ENCODE peak calls at places on chromosome 13, in ten cellular contexts. U is astrocyte of the cerebellum; K is HFF-Myc; M is EL; H is NCI-H1092; B is heart right ventricle; R is brain microvascular endothelial cell; S is iris pigment epithelial cell; W is CD8-positive, alpha-beta memory T cell; Y is GM18507. T is an unnamed sample.

GRCh38 chr13:60164490-60164889 is 762 bp upstream of the DIAPH3 start:
- DNase-seq in U (no peak), K (no peak), M (no peak), H (no peak), B (no peak), R (no peak), S (no peak), W (no peak), Y (no peak), T (no peak)

GRCh38 chr13:40974460-40975407 is 44.4 kb downstream of the ELF1 start:
- DNase-seq in U (no peak), K (no peak), M (peak; percentile 34), H (no peak), B (no peak), R (peak; percentile 50), S (peak; percentile 82), W (peak; percentile 29), Y (no peak), T (no peak)

GRCh38 chr13:102369303-102369702 is 32.5 kb downstream of the FGF14 start:
- DNase-seq in U (no peak), K (no peak), M (no peak), H (no peak), B (no peak), R (no peak), S (peak; percentile 2), W (no peak), Y (no peak), T (no peak)

GRCh38 chr13:78137404-78138142 is 218.9 kb upstream of the EDNRB start:
- DNase-seq in U (peak; percentile 57), K (peak; percentile 64), M (peak; percentile 70), H (peak; percentile 76), B (no peak), R (peak; percentile 53), S (peak; percentile 62), W (no peak), Y (no peak), T (peak; percentile 84)

GRCh38 chr13:95607363-95607762 is 37.1 kb downstream of the DZIP1 start:
- DNase-seq in U (peak; percentile 26), K (no peak), M (peak; percentile 57), H (no peak), B (no peak), R (peak; percentile 47), S (peak; percentile 77), W (no peak), Y (no peak), T (no peak)

GRCh38 chr13:113665582-113666323 is 1.3 kb upstream of the GRK1 start:
- DNase-seq in U (no peak), K (no peak), M (no peak), H (no peak), B (no peak), R (no peak), S (no peak), W (no peak), Y (no peak), T (no peak)

GRCh38 chr13:98493035-98493401 is 83.9 kb downstream of the STK24 start:
- DNase-seq in U (no peak), K (no peak), M (no peak), H (no peak), B (no peak), R (no peak), S (no peak), W (no peak), Y (no peak), T (no peak)

GRCh38 chr13:113162783-113163685 is 4.6 kb downstream of the PROZ start:
- DNase-seq in U (no peak), K (no peak), M (no peak), H (peak; percentile 11), B (no peak), R (no peak), S (no peak), W (no peak), Y (no peak), T (no peak)

GRCh38 chr13:54591540-54591939 is 1562.9 kb downstream of the OLFM4 start:
- DNase-seq in U (no peak), K (no peak), M (no peak), H (no peak), B (no peak), R (no peak), S (no peak), W (no peak), Y (no peak), T (no peak)

GRCh38 chr13:48708764-48709163 is 55.0 kb downstream of the CYSLTR2 start:
- DNase-seq in U (no peak), K (no peak), M (no peak), H (no peak), B (no peak), R (no peak), S (no peak), W (no peak), Y (no peak), T (no peak)

GRCh38 chr13:26051231-26052135 is at the start of gene SHISA2:
- DNase-seq in U (peak; percentile 38), K (no peak), M (peak; percentile 47), H (peak; percentile 74), B (peak; percentile 36), R (no peak), S (peak; percentile 63), W (peak; percentile 8), Y (no peak), T (no peak)

GRCh38 chr13:38685974-38686571 is 804 bp upstream of the FREM2 start:
- DNase-seq in U (peak; percentile 28), K (no peak), M (peak; percentile 13), H (peak; percentile 17), B (no peak), R (no peak), S (no peak), W (no peak), Y (no peak), T (peak; percentile 64)

GRCh38 chr13:27839809-27840467 is 47.7 kb downstream of the GSX1 start:
- DNase-seq in U (no peak), K (no peak), M (peak; percentile 15), H (no peak), B (no peak), R (no peak), S (no peak), W (no peak), Y (no peak), T (no peak)

GRCh38 chr13:75181906-75182305 is 300.1 kb downstream of the TBC1D4 start:
- DNase-seq in U (peak; percentile 70), K (no peak), M (peak; percentile 95), H (no peak), B (no peak), R (peak; percentile 80), S (peak; percentile 93), W (no peak), Y (no peak), T (no peak)

GRCh38 chr13:44899967-44900366 is 89.3 kb downstream of the NUFIP1 start:
- DNase-seq in U (no peak), K (no peak), M (no peak), H (peak; percentile 55), B (no peak), R (no peak), S (no peak), W (no peak), Y (no peak), T (peak; percentile 40)

GRCh38 chr13:80716610-80717081 is 375.7 kb upstream of the SPRY2 start:
- DNase-seq in U (no peak), K (no peak), M (no peak), H (peak; percentile 50), B (peak; percentile 23), R (no peak), S (peak; percentile 64), W (no peak), Y (no peak), T (no peak)

GRCh38 chr13:100835695-100836094 is 161.1 kb upstream of the TMTC4 start:
- DNase-seq in U (no peak), K (no peak), M (no peak), H (no peak), B (no peak), R (no peak), S (peak; percentile 30), W (no peak), Y (no peak), T (no peak)

GRCh38 chr13:46101002-46101401 is 3.8 kb downstream of the CPB2 start:
- DNase-seq in U (no peak), K (no peak), M (no peak), H (no peak), B (no peak), R (no peak), S (no peak), W (no peak), Y (no peak), T (no peak)

GRCh38 chr13:60454425-60454824 is 57.4 kb downstream of the TDRD3 start:
- DNase-seq in U (no peak), K (no peak), M (no peak), H (no peak), B (no peak), R (no peak), S (no peak), W (no peak), Y (no peak), T (no peak)

GRCh38 chr13:34894756-34895155 is 47.3 kb upstream of the NBEA start:
- DNase-seq in U (no peak), K (no peak), M (no peak), H (no peak), B (no peak), R (no peak), S (no peak), W (no peak), Y (no peak), T (no peak)

GRCh38 chr13:41384749-41385503 is 72.4 kb upstream of the RGCC start:
- DNase-seq in U (no peak), K (no peak), M (peak; percentile 19), H (no peak), B (no peak), R (no peak), S (peak; percentile 30), W (no peak), Y (no peak), T (no peak)

GRCh38 chr13:38202730-38203129 is 146.9 kb upstream of the UFM1 start:
- DNase-seq in U (peak; percentile 64), K (no peak), M (peak; percentile 76), H (no peak), B (no peak), R (no peak), S (peak; percentile 49), W (no peak), Y (no peak), T (no peak)

GRCh38 chr13:113140677-113141590 is 17.5 kb upstream of the PROZ start:
- DNase-seq in U (no peak), K (no peak), M (no peak), H (no peak), B (no peak), R (no peak), S (no peak), W (no peak), Y (no peak), T (no peak)

GRCh38 chr13:101309014-101309619 is 107.2 kb downstream of the NALCN start:
- DNase-seq in U (peak; percentile 59), K (no peak), M (peak; percentile 76), H (no peak), B (no peak), R (peak; percentile 77), S (peak; percentile 91), W (no peak), Y (no peak), T (no peak)

GRCh38 chr13:40061466-40062450 is 406.3 kb downstream of the COG6 start:
- DNase-seq in U (no peak), K (no peak), M (no peak), H (no peak), B (no peak), R (no peak), S (peak; percentile 57), W (no peak), Y (no peak), T (no peak)

GRCh38 chr13:27770809-27771208 is 21.5 kb upstream of the GSX1 start:
- DNase-seq in U (no peak), K (peak; percentile 9), M (peak; percentile 21), H (no peak), B (no peak), R (peak; percentile 8), S (peak; percentile 30), W (no peak), Y (no peak), T (no peak)

GRCh38 chr13:96172066-96172465 is 82.2 kb downstream of the HS6ST3 start:
- DNase-seq in U (no peak), K (no peak), M (no peak), H (no peak), B (no peak), R (no peak), S (no peak), W (no peak), Y (no peak), T (no peak)

GRCh38 chr13:99214232-99214631 is 13.6 kb downstream of the UBAC2 start:
- DNase-seq in U (no peak), K (no peak), M (no peak), H (no peak), B (no peak), R (no peak), S (no peak), W (no peak), Y (no peak), T (no peak)